ENCODE peak calls at places on chromosomes 4 and X, in seven cellular contexts. B is stomach, T is MM.1S, V is tibial nerve, M is astrocyte, L is endothelial cell of umbilical vein, G is PC-9. Z is an unnamed sample. For H3K4me1, the result is how much of the 10 kb centered on the place peaks cover.

GRCh38 chr4:106142616-106143015 is 173.4 kb downstream of the TBCK start:
- DNase-seq in B (no peak), T (no peak), V (no peak), M (no peak), L (no peak), G (no peak), Z (no peak)

GRCh38 chrX:356385-357034 is 30.2 kb downstream of the PPP2R3B start:
- DNase-seq in B (no peak), T (no peak), V (no peak), M (peak), L (no peak), G (no peak), Z (no peak)

GRCh38 chr4:80199947-80200346 is 2.6 kb downstream of the PRDM8 start:
- DNase-seq in B (no peak), T (no peak), V (no peak), M (no peak), L (no peak), G (no peak), Z (no peak)

GRCh38 chrX:69318651-69319305 is 153.5 kb upstream of the PJA1 start:
- DNase-seq in B (peak), T (no peak), V (no peak), M (no peak), L (no peak), G (no peak), Z (no peak)

GRCh38 chr4:13441506-13441905 is 42.6 kb downstream of the RAB28 start:
- DNase-seq in B (no peak), T (no peak), V (no peak), M (no peak), L (no peak), G (no peak), Z (no peak)

GRCh38 chrX:107675823-107676555 is 47.7 kb downstream of the PRPS1 start:
- DNase-seq in B (no peak), T (peak), V (no peak), M (no peak), L (no peak), G (peak), Z (no peak)

GRCh38 chrX:84047339-84047738 is 140.7 kb downstream of the RPS6KA6 start:
- DNase-seq in B (no peak), T (no peak), V (no peak), M (no peak), L (no peak), G (no peak), Z (no peak)

GRCh38 chrX:31336419-31336818 is 264.6 kb upstream of the FTHL17 start:
- DNase-seq in B (no peak), T (no peak), V (no peak), M (no peak), L (no peak), G (no peak), Z (no peak)

GRCh38 chr4:148962539-148963290 is 520.5 kb upstream of the NR3C2 start:
- DNase-seq in B (no peak), T (no peak), V (no peak), M (peak), L (no peak), G (no peak), Z (no peak)

GRCh38 chrX:2159393-2159792 is 341.4 kb downstream of the DHRSX start:
- DNase-seq in B (no peak), T (no peak), V (no peak), M (no peak), L (no peak), G (no peak), Z (no peak)

GRCh38 chr4:175776217-175776616 is 35.8 kb downstream of the GPM6A start:
- DNase-seq in B (no peak), T (no peak), V (no peak), M (peak), L (no peak), G (no peak), Z (no peak)

GRCh38 chr4:181150173-181150572 is 1093.0 kb upstream of the TENM3 start:
- DNase-seq in B (no peak), T (no peak), V (no peak), M (no peak), L (no peak), G (no peak), Z (no peak)

GRCh38 chr4:158444621-158445020 is 77.1 kb upstream of the RXFP1 start:
- DNase-seq in B (no peak), T (no peak), V (no peak), M (no peak), L (no peak), G (no peak), Z (no peak)

GRCh38 chr4:109315341-109315740 is 12.9 kb upstream of the COL25A1 start:
- DNase-seq in B (no peak), T (no peak), V (no peak), M (no peak), L (no peak), G (no peak), Z (no peak)

GRCh38 chrX:64093761-64094160 is 111.7 kb downstream of the AMER1 start:
- DNase-seq in B (no peak), T (no peak), V (no peak), M (no peak), L (peak), G (no peak), Z (no peak)

GRCh38 chr4:10180927-10181744 is 64.5 kb upstream of the WDR1 start:
- DNase-seq in B (no peak), T (peak), V (no peak), M (no peak), L (peak), G (no peak), Z (no peak)

GRCh38 chr4:119656986-119657635 is 28.5 kb upstream of the PDE5A start:
- DNase-seq in B (no peak), T (no peak), V (no peak), M (peak), L (peak), G (peak), Z (no peak)

GRCh38 chrX:13389501-13389900 is 69.6 kb upstream of the ATXN3L start:
- DNase-seq in B (no peak), T (no peak), V (no peak), M (no peak), L (no peak), G (no peak), Z (no peak)

GRCh38 chr4:163815776-163816175 is 321.3 kb downstream of the TMA16 start:
- DNase-seq in B (no peak), T (peak), V (no peak), M (no peak), L (no peak), G (no peak), Z (no peak)

GRCh38 chrX:18681996-18682395 is 10.1 kb upstream of the RS1 start:
- DNase-seq in B (no peak), T (no peak), V (no peak), M (no peak), L (no peak), G (no peak), Z (no peak)

DNA sequence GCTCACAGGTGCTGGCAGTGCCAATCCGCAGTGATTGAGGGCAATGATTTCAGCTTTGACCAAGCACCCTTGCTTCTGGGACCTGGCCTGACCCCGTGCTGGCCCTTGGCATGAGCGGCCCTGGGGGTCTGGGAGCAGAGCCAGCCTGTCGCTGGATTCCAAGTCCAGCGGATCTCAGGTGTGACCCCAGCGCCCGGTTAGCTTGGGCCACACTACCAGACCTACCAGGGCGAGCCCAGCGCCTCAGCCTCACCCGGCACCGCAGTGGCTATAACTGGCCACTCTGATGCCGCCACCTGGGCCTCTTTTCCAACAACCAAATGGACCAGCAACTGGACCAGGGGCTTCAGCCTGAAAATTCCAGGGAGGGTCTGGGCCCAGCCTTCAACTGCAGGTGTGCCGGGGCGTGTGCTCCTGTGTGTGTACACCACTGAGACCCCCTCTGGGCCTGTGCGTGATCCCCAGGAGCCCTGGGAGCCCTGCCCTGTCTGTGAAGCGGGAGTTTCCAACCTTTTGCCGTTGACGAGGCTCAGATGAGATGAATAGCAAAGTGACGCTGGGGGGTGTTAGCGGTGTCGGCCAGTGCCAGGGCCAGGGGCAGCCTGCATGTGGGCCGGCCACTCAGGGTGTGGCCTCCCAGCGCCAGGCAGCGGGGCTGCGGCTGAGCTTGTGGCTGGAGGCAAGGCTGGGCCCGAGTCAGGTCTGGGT is 658 bp downstream of the SH3TC1 start:
- DNase-seq in B (peak), T (peak), V (no peak), M (no peak), L (peak), G (no peak), Z (no peak)
- H3K4me1 ChIP-seq in B (under half), T (under half), V (under half), M (under half), L (half or more), G (under half), Z (under half)

GRCh38 chr4:87032884-87033533 is 98.2 kb downstream of the AFF1 start:
- DNase-seq in B (no peak), T (no peak), V (no peak), M (peak), L (peak), G (no peak), Z (no peak)

GRCh38 chr4:87030124-87030523 is 95.3 kb downstream of the AFF1 start:
- DNase-seq in B (no peak), T (no peak), V (no peak), M (no peak), L (no peak), G (no peak), Z (no peak)

GRCh38 chr4:87033902-87034301 is 99.1 kb downstream of the AFF1 start:
- DNase-seq in B (no peak), T (no peak), V (no peak), M (no peak), L (peak), G (no peak), Z (no peak)

GRCh38 chr4:87030606-87031441 is 96.0 kb downstream of the AFF1 start:
- DNase-seq in B (no peak), T (no peak), V (no peak), M (peak), L (peak), G (no peak), Z (no peak)

DNA sequence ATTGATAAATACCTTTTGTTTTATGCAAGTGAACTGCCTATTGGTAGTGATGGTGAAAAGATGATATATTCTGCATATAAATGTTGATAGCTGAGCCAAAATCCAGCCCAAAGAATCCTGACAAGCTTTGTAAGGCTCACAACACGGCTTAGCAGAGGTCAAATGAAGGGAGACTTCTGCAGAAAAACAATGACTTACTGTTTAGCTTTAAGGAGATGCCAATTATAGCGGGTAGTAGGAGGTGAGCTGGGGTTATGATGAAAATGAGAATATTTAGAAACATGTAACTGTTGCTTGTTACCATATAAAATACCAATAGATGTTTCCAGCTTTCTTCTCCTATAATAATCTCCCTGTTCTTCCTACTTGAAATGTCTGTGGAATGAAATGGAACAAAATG is 97.1 kb downstream of the AFF1 start:
- DNase-seq in B (no peak), T (no peak), V (no peak), M (no peak), L (peak), G (no peak), Z (no peak)
- H3K27ac ChIP-seq in B (peak), T (no peak), V (peak), M (no peak), L (peak), G (no peak), Z (peak)

DNA sequence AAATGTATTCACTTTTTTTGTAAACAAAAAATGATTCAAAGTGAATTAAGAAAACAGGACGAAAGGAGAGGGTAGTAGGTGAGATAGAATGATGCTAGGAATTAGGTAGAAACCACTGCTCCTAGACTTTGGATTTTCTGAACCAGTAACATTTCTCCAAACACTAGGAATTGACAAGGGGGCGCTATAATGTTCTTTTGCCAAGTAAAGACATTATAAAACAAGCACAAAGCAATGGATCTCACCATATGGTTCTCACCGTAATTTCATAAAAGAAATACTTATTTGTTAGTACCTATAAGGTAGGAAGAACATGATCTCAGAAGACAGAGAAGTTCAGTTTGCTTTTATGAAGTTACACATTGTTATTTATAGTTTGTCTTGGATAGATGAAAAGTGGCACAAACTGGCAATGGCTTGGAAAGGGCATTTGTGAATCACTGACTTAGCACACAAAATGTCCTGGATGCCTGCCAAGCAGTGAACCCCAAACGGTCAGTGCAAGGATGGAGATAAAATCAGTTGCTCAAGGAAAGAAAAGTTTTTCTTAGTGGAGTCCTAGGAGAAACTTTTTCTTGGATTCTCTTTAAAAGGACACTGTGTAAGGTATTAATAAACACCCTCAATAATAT is 8.1 kb upstream of the TBC1D1 start:
- DNase-seq in B (no peak), T (no peak), V (no peak), M (no peak), L (no peak), G (no peak), Z (no peak)
- TF ChIP-seq CTCF in B (no peak), T (no peak), V (no peak), M (no peak), L (no peak), G (peak), Z (no peak)

GRCh38 chr4:52958232-52958631 is 96.1 kb downstream of the RASL11B start:
- DNase-seq in B (no peak), T (no peak), V (no peak), M (peak), L (no peak), G (no peak), Z (no peak)

GRCh38 chr4:52956691-52957090 is 94.6 kb downstream of the RASL11B start:
- DNase-seq in B (no peak), T (no peak), V (no peak), M (no peak), L (no peak), G (no peak), Z (no peak)

GRCh38 chr4:52957791-52958190 is 95.7 kb downstream of the RASL11B start:
- DNase-seq in B (no peak), T (no peak), V (no peak), M (no peak), L (no peak), G (no peak), Z (no peak)

GRCh38 chr4:52959545-52959944 is 97.4 kb downstream of the RASL11B start:
- DNase-seq in B (no peak), T (no peak), V (no peak), M (peak), L (no peak), G (no peak), Z (no peak)

DNA sequence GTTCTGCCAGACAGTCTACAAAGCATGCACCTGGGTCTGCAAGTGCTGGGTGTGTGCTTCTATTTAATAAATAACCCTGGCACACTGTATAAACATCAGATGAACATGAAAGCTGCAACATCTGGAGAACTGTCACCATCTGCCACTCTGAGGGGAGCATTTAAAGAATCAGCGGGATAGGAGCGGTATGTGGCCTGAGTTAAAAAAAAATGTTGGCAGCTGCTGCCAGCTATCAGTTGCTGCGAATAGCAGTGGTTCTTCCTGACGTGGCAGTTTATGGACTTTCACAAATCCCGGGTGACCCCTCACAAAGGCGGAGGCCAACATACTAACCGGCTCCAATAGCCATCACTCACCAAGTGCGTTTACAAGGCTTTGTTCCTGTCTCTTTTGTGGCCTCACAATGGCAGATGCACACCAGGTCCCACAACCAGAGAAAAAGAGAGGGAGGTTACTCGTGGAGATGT is 95.1 kb downstream of the RASL11B start:
- DNase-seq in B (no peak), T (no peak), V (no peak), M (peak), L (no peak), G (no peak), Z (no peak)
- H3K4me1 ChIP-seq in B (under half), T (under half), V (under half), M (under half), L (under half), G (under half), Z (under half)

GRCh38 chr4:150586162-150586561 is 4.2 kb downstream of the MAB21L2 start:
- DNase-seq in B (no peak), T (no peak), V (no peak), M (no peak), L (no peak), G (no peak), Z (no peak)

GRCh38 chr4:150582101-150582565 is at the start of gene MAB21L2:
- DNase-seq in B (no peak), T (no peak), V (no peak), M (peak), L (no peak), G (no peak), Z (no peak)

GRCh38 chr4:150582881-150583286 is 933 bp downstream of the MAB21L2 start:
- DNase-seq in B (no peak), T (no peak), V (no peak), M (peak), L (no peak), G (no peak), Z (no peak)

GRCh38 chr4:150583287-150584197 is 1.6 kb downstream of the MAB21L2 start:
- DNase-seq in B (no peak), T (no peak), V (no peak), M (peak), L (peak), G (no peak), Z (peak)

DNA sequence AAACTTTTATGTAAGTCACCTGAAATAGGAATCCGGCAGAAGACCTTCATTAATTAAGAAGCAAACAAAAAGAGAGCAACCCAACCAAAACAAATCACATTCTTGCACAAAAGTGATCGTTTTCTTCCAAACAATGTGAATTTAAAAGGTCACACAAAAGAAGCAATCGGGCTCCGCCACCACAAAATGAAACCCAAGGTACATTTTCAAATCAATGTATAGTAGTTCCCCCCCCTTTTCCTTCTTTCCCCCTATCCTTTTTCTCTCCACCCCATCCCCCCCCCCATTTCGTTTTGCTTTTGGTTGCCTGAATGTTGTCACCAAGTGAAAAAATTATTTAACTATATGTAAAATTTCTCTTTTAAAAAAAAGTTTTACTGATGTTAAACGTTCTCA is 2.2 kb downstream of the MAB21L2 start:
- DNase-seq in B (no peak), T (no peak), V (no peak), M (no peak), L (no peak), G (no peak), Z (no peak)
- H3K27ac ChIP-seq in B (no peak), T (no peak), V (no peak), M (no peak), L (no peak), G (no peak), Z (no peak)

GRCh38 chrX:110466790-110467189 is 108.1 kb downstream of the RTL9 start:
- DNase-seq in B (no peak), T (no peak), V (no peak), M (no peak), L (no peak), G (no peak), Z (no peak)

GRCh38 chrX:110462957-110463356 is 104.3 kb downstream of the RTL9 start:
- DNase-seq in B (no peak), T (no peak), V (no peak), M (no peak), L (no peak), G (no peak), Z (no peak)
- TF ChIP-seq CTCF in B (no peak), T (peak), V (no peak), M (peak), L (no peak), G (peak), Z (no peak)

DNA sequence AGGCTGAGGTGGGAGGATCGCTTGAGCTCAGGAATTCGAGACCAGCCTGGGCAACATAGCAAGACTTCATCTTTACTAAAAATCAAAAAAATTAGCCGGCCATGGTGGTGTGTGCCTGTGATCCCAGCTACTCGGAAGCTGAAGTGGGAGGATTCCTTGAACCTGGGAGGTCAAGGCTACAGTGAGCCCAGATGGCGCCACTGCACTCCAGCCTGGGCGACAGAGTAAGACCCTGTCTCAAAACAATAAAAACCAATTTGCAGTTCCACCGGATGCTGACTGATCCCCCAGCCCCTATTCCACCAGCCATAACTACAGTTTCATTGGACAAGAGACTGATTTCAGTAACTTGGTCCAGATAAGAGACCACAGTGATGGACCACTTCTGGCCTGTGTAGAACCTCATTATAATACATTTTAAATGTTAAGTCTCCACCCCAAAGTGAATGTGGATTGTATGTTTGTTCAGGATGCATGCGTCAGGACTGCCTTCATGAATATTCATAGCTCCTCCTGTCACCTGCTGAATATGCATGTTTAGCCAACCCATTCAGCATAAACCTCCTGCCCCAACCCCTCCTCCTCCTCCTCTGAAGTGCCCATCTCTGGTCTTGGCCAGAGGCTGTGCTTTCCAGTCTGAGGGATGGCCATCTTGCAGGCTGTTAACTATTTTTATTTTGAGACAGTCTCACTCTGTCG is 2.3 kb upstream of the SLBP start:
- DNase-seq in B (no peak), T (peak), V (no peak), M (no peak), L (no peak), G (no peak), Z (no peak)
- H3K4me1 ChIP-seq in B (half or more), T (under half), V (half or more), M (under half), L (under half), G (under half), Z (under half)